ENCODE peak calls at places on chromosomes 6 and 20, in eight cellular contexts. X is cardiac fibroblast, E is NCI-H1436, A is substantia nigra, D is NCI-H460, R is endothelial cell, Q is T1000, G is A549. C is an unnamed sample.

GRCh38 chr6:44512868-44513641 is 125.5 kb downstream of the CDC5L start:
- DNase-seq in X (no peak), E (no peak), A (no peak), D (no peak), R (no peak), Q (no peak), G (no peak), C (no peak)

GRCh38 chr6:118186676-118187567 is 279.9 kb downstream of the SLC35F1 start:
- DNase-seq in X (no peak), E (no peak), A (no peak), D (no peak), R (no peak), Q (no peak), G (no peak), C (no peak)

GRCh38 chr6:2085657-2086056 is 159.7 kb downstream of the GMDS start:
- DNase-seq in X (no peak), E (no peak), A (no peak), D (no peak), R (no peak), Q (no peak), G (no peak), C (no peak)

GRCh38 chr6:47345761-47346160 is 36.1 kb upstream of the TNFRSF21 start:
- DNase-seq in X (no peak), E (no peak), A (no peak), D (no peak), R (no peak), Q (no peak), G (no peak), C (no peak)

GRCh38 chr20:11792229-11792953 is 125.3 kb upstream of the BTBD3 start:
- DNase-seq in X (no peak), E (no peak), A (no peak), D (no peak), R (no peak), Q (no peak), G (no peak), C (no peak)

GRCh38 chr20:19824861-19825260 is 66.8 kb downstream of the RIN2 start:
- DNase-seq in X (no peak), E (no peak), A (no peak), D (no peak), R (no peak), Q (no peak), G (no peak), C (no peak)

GRCh38 chr6:98716341-98716740 is 118.0 kb upstream of the POU3F2 start:
- DNase-seq in X (no peak), E (no peak), A (no peak), D (no peak), R (peak; percentile 4), Q (no peak), G (no peak), C (no peak)

GRCh38 chr20:45595235-45595634 is 16.2 kb upstream of the WFDC8 start:
- DNase-seq in X (no peak), E (no peak), A (no peak), D (no peak), R (no peak), Q (no peak), G (no peak), C (no peak)

GRCh38 chr6:134345780-134346179 is 27.9 kb upstream of the SGK1 start:
- DNase-seq in X (peak; percentile 80), E (no peak), A (no peak), D (no peak), R (no peak), Q (no peak), G (no peak), C (no peak)

GRCh38 chr6:148789991-148790390 is 43.2 kb downstream of the UST start:
- DNase-seq in X (no peak), E (no peak), A (no peak), D (no peak), R (no peak), Q (no peak), G (no peak), C (no peak)

GRCh38 chr20:60636417-60636816 is 615.6 kb upstream of the CDH4 start:
- DNase-seq in X (no peak), E (no peak), A (no peak), D (no peak), R (no peak), Q (no peak), G (no peak), C (no peak)

GRCh38 chr6:74814440-74814839 is 391.4 kb downstream of the COL12A1 start:
- DNase-seq in X (no peak), E (no peak), A (no peak), D (no peak), R (no peak), Q (no peak), G (no peak), C (no peak)

GRCh38 chr6:93786474-93787330 is 367.3 kb upstream of the EPHA7 start:
- DNase-seq in X (no peak), E (no peak), A (no peak), D (no peak), R (peak; percentile 21), Q (no peak), G (no peak), C (no peak)

GRCh38 chr6:148724428-148724827 is 22.4 kb upstream of the UST start:
- DNase-seq in X (no peak), E (no peak), A (no peak), D (no peak), R (no peak), Q (no peak), G (no peak), C (no peak)

GRCh38 chr6:17385660-17386059 is 7.7 kb upstream of the CAP2 start:
- DNase-seq in X (peak; percentile 51), E (no peak), A (no peak), D (no peak), R (no peak), Q (no peak), G (no peak), C (no peak)

GRCh38 chr6:33061987-33062386 is 11.5 kb downstream of the HLA-DPA1 start:
- DNase-seq in X (peak; percentile 8), E (no peak), A (no peak), D (no peak), R (no peak), Q (no peak), G (no peak), C (no peak)

GRCh38 chr6:113432729-113433505 is 424.2 kb upstream of the MARCKS start:
- DNase-seq in X (no peak), E (no peak), A (no peak), D (no peak), R (no peak), Q (no peak), G (no peak), C (no peak)

GRCh38 chr6:90654166-90654565 is 67.3 kb upstream of the MAP3K7 start:
- DNase-seq in X (no peak), E (no peak), A (no peak), D (no peak), R (no peak), Q (no peak), G (no peak), C (no peak)

GRCh38 chr6:126614642-126615504 is 275.0 kb downstream of the CENPW start:
- DNase-seq in X (no peak), E (no peak), A (no peak), D (no peak), R (no peak), Q (no peak), G (no peak), C (no peak)

GRCh38 chr6:4603291-4603690 is 172.9 kb upstream of the CDYL start:
- DNase-seq in X (peak; percentile 95), E (no peak), A (no peak), D (no peak), R (no peak), Q (peak; percentile 46), G (no peak), C (no peak)

GRCh38 chr6:148835920-148836441 is 89.2 kb downstream of the UST start:
- DNase-seq in X (peak; percentile 61), E (no peak), A (no peak), D (no peak), R (no peak), Q (no peak), G (no peak), C (no peak)

GRCh38 chr6:114839019-114839418 is 496.2 kb upstream of the HS3ST5 start:
- DNase-seq in X (no peak), E (no peak), A (no peak), D (no peak), R (no peak), Q (no peak), G (no peak), C (no peak)

GRCh38 chr20:46332373-46333135 is 24.3 kb upstream of the CDH22 start:
- DNase-seq in X (no peak), E (no peak), A (no peak), D (no peak), R (no peak), Q (no peak), G (no peak), C (no peak)

GRCh38 chr6:167919349-167919748 is 78.1 kb upstream of the KIF25 start:
- DNase-seq in X (no peak), E (no peak), A (peak; percentile 19), D (no peak), R (no peak), Q (no peak), G (no peak), C (no peak)

GRCh38 chr6:156390621-156391378 is 386.4 kb upstream of the ARID1B start:
- DNase-seq in X (no peak), E (no peak), A (no peak), D (no peak), R (no peak), Q (no peak), G (no peak), C (no peak)

GRCh38 chr6:209432-210103 is 82.7 kb upstream of the DUSP22 start:
- DNase-seq in X (no peak), E (no peak), A (no peak), D (no peak), R (no peak), Q (no peak), G (no peak), C (no peak)

GRCh38 chr20:56630086-56630493 is 984 bp downstream of the TFAP2C start:
- DNase-seq in X (peak; percentile 46), E (no peak), A (no peak), D (peak; percentile 67), R (peak; percentile 87), Q (peak; percentile 75), G (peak; percentile 88), C (peak; percentile 93)

GRCh38 chr6:27126815-27127537 is 120.5 kb upstream of the PRSS16 start:
- DNase-seq in X (peak; percentile 95), E (no peak), A (peak; percentile 73), D (peak; percentile 88), R (peak; percentile 85), Q (peak; percentile 74), G (peak; percentile 41), C (no peak)

GRCh38 chr6:44058617-44059358 is 68.5 kb downstream of the MRPL14 start:
- DNase-seq in X (peak; percentile 99), E (no peak), A (no peak), D (peak; percentile 58), R (no peak), Q (no peak), G (peak; percentile 85), C (peak; percentile 96)

GRCh38 chr6:113650610-113650979 is 206.6 kb upstream of the MARCKS start:
- DNase-seq in X (no peak), E (no peak), A (no peak), D (no peak), R (no peak), Q (no peak), G (no peak), C (no peak)

GRCh38 chr6:97055743-97056142 is 131.2 kb downstream of the KLHL32 start:
- DNase-seq in X (no peak), E (no peak), A (no peak), D (no peak), R (no peak), Q (no peak), G (no peak), C (no peak)